ENCODE peak calls at places on chromosomes 5 and 9, in eight cellular contexts. N is neural crest cell; K is right lobe of liver; U is heart right ventricle; H is mesothelial cell of epicardium; L is left ventricle myocardium superior; Y is CD4-positive, alpha-beta T cell; B is neuronal stem cell. S is an unnamed sample.

GRCh38 chr5:124436294-124436693 is 310.1 kb downstream of the ZNF608 start:
- DNase-seq in N (no peak), K (no peak), U (no peak), H (no peak), L (no peak), Y (no peak), B (no peak), S (no peak)

GRCh38 chr5:65262590-65263189 is 219.0 kb downstream of the ADAMTS6 start:
- DNase-seq in N (no peak), K (no peak), U (peak; percentile 11), H (no peak), L (peak; percentile 35), Y (no peak), B (no peak), S (no peak)

GRCh38 chr5:161545701-161546462 is 643 bp downstream of the GABRB2 start:
- DNase-seq in N (peak; percentile 2), K (no peak), U (no peak), H (no peak), L (no peak), Y (no peak), B (peak; percentile 6), S (no peak)

GRCh38 chr5:169768416-169768815 is 131.3 kb downstream of the DOCK2 start:
- DNase-seq in N (no peak), K (no peak), U (no peak), H (no peak), L (no peak), Y (no peak), B (no peak), S (no peak)

GRCh38 chr9:131270171-131271015 is 5.9 kb downstream of the FAM78A start:
- DNase-seq in N (no peak), K (peak; percentile 78), U (peak; percentile 81), H (no peak), L (peak; percentile 85), Y (no peak), B (no peak), S (no peak)

GRCh38 chr9:111036068-111036789 is 2.0 kb downstream of the LPAR1 start:
- DNase-seq in N (peak; percentile 30), K (peak; percentile 38), U (peak; percentile 61), H (peak; percentile 43), L (peak; percentile 80), Y (no peak), B (peak; percentile 26), S (no peak)

GRCh38 chr5:172533399-172534228 is 79.3 kb upstream of the SH3PXD2B start:
- DNase-seq in N (no peak), K (no peak), U (no peak), H (peak; percentile 35), L (peak; percentile 46), Y (no peak), B (no peak), S (no peak)

GRCh38 chr5:27594141-27594540 is 555.8 kb upstream of the CDH9 start:
- DNase-seq in N (no peak), K (no peak), U (no peak), H (no peak), L (no peak), Y (no peak), B (no peak), S (no peak)

GRCh38 chr5:2574155-2574554 is 177.3 kb downstream of the IRX2 start:
- DNase-seq in N (no peak), K (no peak), U (no peak), H (no peak), L (no peak), Y (no peak), B (no peak), S (no peak)

GRCh38 chr5:60718186-60718892 is 18.4 kb upstream of the DEPDC1B start:
- DNase-seq in N (no peak), K (no peak), U (no peak), H (no peak), L (no peak), Y (no peak), B (no peak), S (no peak)

GRCh38 chr5:166725585-166725984 is 1565.9 kb upstream of the WWC1 start:
- DNase-seq in N (no peak), K (no peak), U (no peak), H (no peak), L (no peak), Y (no peak), B (no peak), S (no peak)

GRCh38 chr9:6428940-6429889 is 16.2 kb downstream of the UHRF2 start:
- DNase-seq in N (no peak), K (no peak), U (no peak), H (no peak), L (no peak), Y (no peak), B (no peak), S (no peak)

GRCh38 chr5:39584921-39585320 is 160.1 kb upstream of the DAB2 start:
- DNase-seq in N (no peak), K (no peak), U (no peak), H (no peak), L (no peak), Y (no peak), B (no peak), S (no peak)

GRCh38 chr9:95425910-95426551 is 90.7 kb downstream of the PTCH1 start:
- DNase-seq in N (no peak), K (no peak), U (no peak), H (no peak), L (no peak), Y (no peak), B (no peak), S (no peak)

GRCh38 chr5:101904736-101905135 is 391.3 kb downstream of the SLCO4C1 start:
- DNase-seq in N (no peak), K (no peak), U (no peak), H (no peak), L (no peak), Y (no peak), B (no peak), S (no peak)

GRCh38 chr5:56279979-56280378 is 46.8 kb upstream of the ANKRD55 start:
- DNase-seq in N (no peak), K (no peak), U (no peak), H (no peak), L (no peak), Y (no peak), B (no peak), S (no peak)

GRCh38 chr5:7755958-7756357 is 95.0 kb downstream of the CFAP90 start:
- DNase-seq in N (no peak), K (no peak), U (no peak), H (no peak), L (no peak), Y (no peak), B (no peak), S (no peak)

GRCh38 chr5:146561711-146562110 is 45.7 kb upstream of the GPR151 start:
- DNase-seq in N (no peak), K (no peak), U (no peak), H (no peak), L (no peak), Y (no peak), B (no peak), S (no peak)

GRCh38 chr9:93589688-93590087 is 13.3 kb downstream of the PHF2 start:
- DNase-seq in N (no peak), K (no peak), U (no peak), H (peak; percentile 37), L (no peak), Y (no peak), B (peak; percentile 21), S (no peak)

GRCh38 chr5:143119301-143119769 is 284.2 kb downstream of the NR3C1 start:
- DNase-seq in N (no peak), K (no peak), U (no peak), H (no peak), L (no peak), Y (no peak), B (no peak), S (no peak)

GRCh38 chr9:125407432-125407973 is 145.9 kb downstream of the GAPVD1 start:
- DNase-seq in N (no peak), K (no peak), U (no peak), H (no peak), L (no peak), Y (no peak), B (no peak), S (no peak)

GRCh38 chr9:36894695-36895310 is 139.3 kb downstream of the PAX5 start:
- DNase-seq in N (no peak), K (no peak), U (no peak), H (no peak), L (no peak), Y (no peak), B (no peak), S (no peak)

GRCh38 chr9:132651259-132651658 is 18.5 kb downstream of the DDX31 start:
- DNase-seq in N (peak; percentile 11), K (no peak), U (no peak), H (no peak), L (no peak), Y (no peak), B (no peak), S (no peak)

GRCh38 chr5:133969654-133970324 is 1.4 kb upstream of the C5orf15 start:
- DNase-seq in N (peak; percentile 5), K (no peak), U (no peak), H (no peak), L (no peak), Y (no peak), B (no peak), S (no peak)

GRCh38 chr5:96150007-96150406 is 188.4 kb upstream of the ELL2 start:
- DNase-seq in N (no peak), K (no peak), U (no peak), H (no peak), L (no peak), Y (no peak), B (no peak), S (no peak)

GRCh38 chr9:116576386-116576785 is 110.7 kb upstream of the TRIM32 start:
- DNase-seq in N (no peak), K (no peak), U (no peak), H (no peak), L (no peak), Y (no peak), B (no peak), S (no peak)

GRCh38 chr5:19125956-19126713 is 861.9 kb downstream of the CDH18 start:
- DNase-seq in N (no peak), K (no peak), U (no peak), H (no peak), L (no peak), Y (no peak), B (no peak), S (no peak)

GRCh38 chr5:135822286-135822685 is 12.2 kb upstream of the SLC25A48 start:
- DNase-seq in N (no peak), K (no peak), U (no peak), H (no peak), L (no peak), Y (no peak), B (no peak), S (no peak)

GRCh38 chr9:126857261-126857960 is 3.0 kb upstream of the ZBTB34 start:
- DNase-seq in N (no peak), K (peak; percentile 42), U (no peak), H (no peak), L (no peak), Y (no peak), B (no peak), S (no peak)

GRCh38 chr5:123549256-123549904 is 37.4 kb downstream of the CSNK1G3 start:
- DNase-seq in N (no peak), K (no peak), U (no peak), H (no peak), L (no peak), Y (peak; percentile 17), B (no peak), S (no peak)

GRCh38 chr5:142674438-142675210 is 11.3 kb downstream of the FGF1 start:
- DNase-seq in N (no peak), K (no peak), U (peak; percentile 32), H (no peak), L (no peak), Y (no peak), B (no peak), S (no peak)

GRCh38 chr5:125274938-125275759 is 528.7 kb upstream of the ZNF608 start:
- DNase-seq in N (no peak), K (no peak), U (no peak), H (no peak), L (no peak), Y (no peak), B (no peak), S (no peak)

GRCh38 chr5:90548069-90548593 is 10.5 kb upstream of the ADGRV1 start:
- DNase-seq in N (no peak), K (no peak), U (no peak), H (no peak), L (no peak), Y (no peak), B (no peak), S (no peak)

GRCh38 chr5:66653380-66653779 is 57.2 kb downstream of the MAST4 start:
- DNase-seq in N (no peak), K (no peak), U (no peak), H (no peak), L (no peak), Y (no peak), B (no peak), S (no peak)